ENCODE peak calls at places on chromosome 14, in five cellular contexts. H, A, C, O and W are unnamed samples.

GRCh38 chr14:56216631-56217379 is 98.6 kb downstream of the PELI2 start:
- DNase-seq in A (peak; percentile 78), C (no peak), O (no peak), H (peak; percentile 28), W (no peak)

GRCh38 chr14:35416108-35416750 is 11.7 kb upstream of the NFKBIA start:
- DNase-seq in A (peak; percentile 33), H (no peak), O (no peak), C (no peak), W (no peak)

GRCh38 chr14:50624447-50624846 is 43.7 kb downstream of the SAV1 start:
- DNase-seq in O (no peak), A (no peak), H (no peak), C (no peak), W (no peak)

GRCh38 chr14:37232907-37233481 is 35.3 kb downstream of the MIPOL1 start:
- DNase-seq in O (no peak), C (no peak), H (peak; percentile 69), A (peak; percentile 70), W (peak; percentile 26)

GRCh38 chr14:102043251-102044025 is 43.4 kb downstream of the HSP90AA1 start:
- DNase-seq in O (no peak), H (no peak), C (no peak), A (no peak), W (no peak)

GRCh38 chr14:89851031-89851430 is 103.5 kb downstream of the EFCAB11 start:
- DNase-seq in O (no peak), H (no peak), A (no peak), C (no peak), W (no peak)

GRCh38 chr14:68261092-68261842 is 441.7 kb downstream of the RAD51B start:
- DNase-seq in C (no peak), A (no peak), O (no peak), H (no peak), W (peak; percentile 53)

GRCh38 chr14:47186491-47186890 is 488.9 kb downstream of the MDGA2 start:
- DNase-seq in O (no peak), C (no peak), A (peak; percentile 67), H (no peak), W (no peak)

GRCh38 chr14:67729072-67729561 is 27.4 kb downstream of the RDH12 start:
- DNase-seq in C (peak; percentile 88), H (no peak), O (peak; percentile 77), A (no peak), W (no peak)

GRCh38 chr14:104080557-104081492 is 4.7 kb upstream of the ASPG start:
- DNase-seq in C (no peak), A (no peak), O (no peak), H (no peak), W (no peak)

GRCh38 chr14:49769581-49770211 is 1.7 kb downstream of the KLHDC2 start:
- DNase-seq in H (no peak), C (no peak), A (no peak), O (no peak), W (no peak)

GRCh38 chr14:100898935-100899840 is 4.3 kb downstream of the RTL1 start:
- DNase-seq in H (no peak), O (peak; percentile 49), C (peak; percentile 28), A (no peak), W (no peak)

GRCh38 chr14:100826371-100827139 is 637 bp downstream of the MEG3 start:
- DNase-seq in O (no peak), C (no peak), A (no peak), H (no peak), W (no peak)

DNA sequence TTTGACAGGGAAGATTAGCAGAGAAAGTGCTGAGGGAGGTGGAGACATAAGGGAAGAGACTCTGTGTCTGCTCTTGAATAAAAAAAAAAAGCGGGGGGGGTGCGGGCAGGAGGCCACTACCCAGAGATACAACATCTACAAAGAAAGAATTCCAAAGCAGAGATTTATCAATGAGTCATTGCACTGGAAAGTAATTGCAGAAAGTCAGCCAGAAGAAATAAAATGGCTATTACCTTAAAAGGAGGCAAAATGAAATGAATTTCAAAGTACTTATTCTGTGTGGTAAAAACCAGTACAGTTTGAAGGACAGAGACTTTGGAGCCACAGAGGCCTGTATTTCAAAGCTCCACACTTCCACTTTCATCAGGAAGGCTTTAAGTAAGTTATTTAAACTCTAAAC is 267.1 kb upstream of the PRKD1 start:
- DNase-seq in A (peak; percentile 59), H (peak; percentile 91), C (no peak), O (no peak), W (no peak)
- H2AFZ ChIP-seq in A (no peak overlapping the region), H (no peak overlapping the region), C (no peak overlapping the region), O (no peak overlapping the region), W (no peak overlapping the region)

DNA sequence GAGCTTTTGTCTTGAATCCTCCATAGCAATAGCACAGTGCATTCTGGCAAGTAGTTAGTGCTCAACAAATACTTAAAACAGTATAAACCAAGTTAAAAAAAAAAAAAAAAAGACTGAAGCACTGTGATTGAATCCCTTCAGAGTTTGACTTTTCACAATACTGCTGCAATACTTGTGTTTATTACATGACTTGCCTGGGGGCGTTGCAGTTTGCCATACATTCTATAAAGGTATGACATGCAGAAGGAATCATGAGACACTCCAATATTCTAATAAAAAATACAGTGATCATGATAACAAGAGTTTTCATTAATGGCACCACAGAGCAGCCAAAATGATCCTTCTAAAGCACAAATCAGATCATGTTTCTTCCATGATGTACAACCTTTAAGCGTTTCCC is 205.0 kb upstream of the CDKN3 start:
- DNase-seq in H (no peak), A (no peak), C (no peak), O (no peak), W (no peak)
- H2BK15ac ChIP-seq in H (no peak overlapping the region), A (no peak overlapping the region), C (no peak overlapping the region), O (no peak overlapping the region), W (no peak overlapping the region)

GRCh38 chr14:22266683-22267082 is 322.3 kb downstream of the DAD1 start:
- DNase-seq in A (no peak), C (no peak), O (no peak), H (no peak), W (no peak)

GRCh38 chr14:22263961-22264360 is 325.1 kb downstream of the DAD1 start:
- DNase-seq in H (peak; percentile 17), O (no peak), A (no peak), C (no peak), W (no peak)

GRCh38 chr14:22266141-22266442 is 322.9 kb downstream of the DAD1 start:
- DNase-seq in H (peak; percentile 18), A (no peak), C (no peak), O (no peak), W (no peak)

GRCh38 chr14:22264759-22265158 is 324.3 kb downstream of the DAD1 start:
- DNase-seq in A (no peak), C (no peak), O (no peak), H (no peak), W (no peak)

DNA sequence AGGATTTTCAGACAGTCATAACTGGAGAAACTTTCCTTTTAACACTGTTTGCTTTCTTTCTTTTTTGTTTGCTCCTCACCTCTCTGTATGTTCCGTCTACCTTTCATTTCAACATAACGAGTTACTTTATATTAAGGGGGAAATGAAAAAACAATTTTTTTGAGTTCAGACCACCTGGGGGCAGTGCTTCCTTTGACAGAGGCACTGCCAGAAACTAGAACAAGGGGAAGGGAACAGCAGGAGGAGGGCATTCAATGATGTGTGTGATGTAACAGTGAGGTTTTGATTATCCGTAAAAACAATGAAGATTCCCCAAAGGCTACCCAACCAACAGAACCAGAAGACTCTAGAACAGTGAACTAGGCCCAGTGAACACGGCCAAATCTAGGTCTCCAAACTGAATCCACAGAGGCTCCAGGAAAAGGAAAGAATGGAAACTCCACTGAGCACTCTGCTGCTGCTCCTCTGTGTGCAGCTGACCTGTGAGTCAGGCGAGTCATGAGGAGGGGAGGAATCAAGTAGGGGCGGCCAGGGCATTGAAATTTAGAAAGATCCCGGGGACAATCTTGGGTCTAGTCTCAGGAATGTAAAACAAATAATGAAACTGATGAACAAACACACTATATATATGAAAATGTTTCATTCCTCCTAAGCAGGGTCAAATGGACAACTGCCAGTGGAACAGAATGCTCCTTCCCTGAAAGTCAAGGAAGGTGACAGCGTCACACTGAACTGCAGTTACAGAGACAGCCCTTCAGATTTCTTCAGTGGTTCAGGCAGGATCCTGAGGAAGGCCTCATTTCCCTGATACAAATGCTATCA is 323.5 kb downstream of the DAD1 start:
- DNase-seq in O (no peak), H (peak; percentile 39), C (no peak), A (peak; percentile 74), W (no peak)
- H3K27ac ChIP-seq in O (no peak overlapping the region), H (peak overlapping the region; percentile 39), C (no peak overlapping the region), A (peak overlapping the region; percentile 84), W (no peak overlapping the region)

GRCh38 chr14:75063013-75063412 is 811 bp downstream of the ACYP1 start:
- DNase-seq in A (no peak), O (no peak), C (no peak), H (no peak), W (no peak)
- H2AFZ ChIP-seq in A (no peak overlapping the region), O (peak overlapping the region; percentile 38), C (no peak overlapping the region), H (peak overlapping the region; percentile 93), W (peak overlapping the region; percentile 94)

GRCh38 chr14:33768458-33768830 is 182.4 kb downstream of the EGLN3 start:
- DNase-seq in A (no peak), H (no peak), O (no peak), C (no peak), W (no peak)

GRCh38 chr14:33765251-33765650 is 185.6 kb downstream of the EGLN3 start:
- DNase-seq in O (peak; percentile 70), H (no peak), A (peak; percentile 44), C (peak; percentile 65), W (peak; percentile 45)

GRCh38 chr14:33762462-33762861 is 188.4 kb downstream of the EGLN3 start:
- DNase-seq in H (no peak), C (no peak), A (no peak), O (no peak), W (no peak)

GRCh38 chr14:33773205-33774030 is 177.5 kb downstream of the EGLN3 start:
- DNase-seq in C (no peak), H (no peak), A (no peak), O (no peak), W (no peak)

GRCh38 chr14:33767721-33768457 is 183.0 kb downstream of the EGLN3 start:
- DNase-seq in A (no peak), O (no peak), H (no peak), C (no peak), W (no peak)
- H2BK15ac ChIP-seq in A (no peak overlapping the region), O (no peak overlapping the region), H (no peak overlapping the region), C (no peak overlapping the region), W (no peak overlapping the region)

GRCh38 chr14:81516941-81517797 is 16.5 kb downstream of the SEL1L start:
- DNase-seq in C (no peak), H (peak; percentile 76), A (peak; percentile 79), O (no peak), W (no peak)
- H3K27ac ChIP-seq in C (no peak overlapping the region), H (peak overlapping the region; percentile 100), A (peak overlapping the region; percentile 75), O (no peak overlapping the region), W (peak overlapping the region; percentile 70)

DNA sequence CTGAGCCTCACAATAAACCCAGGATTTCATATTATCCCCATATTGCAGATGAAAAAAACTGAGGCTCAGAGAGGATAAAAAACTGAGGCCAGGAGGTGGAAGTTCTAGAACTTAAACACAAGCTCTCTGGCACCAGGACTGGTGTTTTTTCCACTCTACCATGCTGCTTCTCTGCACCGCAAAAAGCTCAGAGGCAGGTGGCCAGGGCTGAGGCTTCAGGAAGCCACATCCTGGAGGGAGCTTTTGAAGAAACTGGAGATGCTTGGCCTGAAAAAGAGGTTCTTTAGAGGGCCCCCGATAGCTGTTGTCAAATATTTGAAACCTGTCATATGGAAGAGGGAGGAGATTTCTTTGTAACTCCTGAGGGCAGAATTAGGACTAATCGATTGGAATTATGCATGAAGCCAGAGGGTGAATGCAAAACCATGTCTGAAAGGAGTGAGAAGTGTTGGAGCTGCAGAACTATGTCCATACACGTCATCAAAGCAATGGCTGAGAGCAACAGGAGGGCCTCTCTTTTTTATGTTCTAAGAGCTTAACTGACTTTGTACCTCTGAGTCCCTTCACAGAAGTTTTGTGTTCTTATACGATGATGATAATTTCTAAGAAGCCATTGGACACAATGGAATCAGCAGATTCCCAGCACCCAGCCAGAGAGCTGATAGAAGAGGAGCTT is 448.6 kb downstream of the FUT8 start:
- DNase-seq in H (no peak), C (no peak), O (no peak), A (no peak), W (no peak)
- H2AFZ ChIP-seq in H (no peak overlapping the region), C (no peak overlapping the region), O (no peak overlapping the region), A (no peak overlapping the region), W (no peak overlapping the region)

GRCh38 chr14:54335569-54336155 is 61.1 kb upstream of the CDKN3 start:
- DNase-seq in C (no peak), H (no peak), A (no peak), O (no peak), W (no peak)
- H2BK15ac ChIP-seq in C (no peak overlapping the region), H (no peak overlapping the region), A (no peak overlapping the region), O (no peak overlapping the region), W (no peak overlapping the region)